ENCODE peak calls at places on chromosome 19, in six cellular contexts. Z is ELR; O is head of caudate nucleus; B is hippocampal formation; G is ecto neural progenitor cell; K is stimulated activated CD8-positive, alpha-beta memory T cell treated with anti-CD3 and anti-CD28 coated beads, Interleukin-7, amount 100 ng/mL, for 48 hours. X is an unnamed sample.

GRCh38 chr19:54576411-54576976 is 2.9 kb downstream of the LILRA2 start:
- DNase-seq in G (no peak), Z (no peak), K (no peak), O (no peak), B (no peak), X (no peak)

GRCh38 chr19:45592366-45592765 is 7.8 kb upstream of the OPA3 start:
- DNase-seq in G (no peak), K (no peak), B (no peak), Z (peak; percentile 53), O (no peak), X (no peak)

GRCh38 chr19:30664358-30665058 is 292.3 kb downstream of the ZNF536 start:
- DNase-seq in K (no peak), G (no peak), B (peak; percentile 26), Z (peak; percentile 5), O (no peak), X (no peak)

GRCh38 chr19:5285311-5285710 is 55.3 kb downstream of the PTPRS start:
- DNase-seq in K (no peak), Z (no peak), G (no peak), B (no peak), O (no peak), X (no peak)

GRCh38 chr19:49217382-49217781 is 59.8 kb downstream of the TRPM4 start:
- DNase-seq in Z (no peak), B (no peak), O (no peak), K (no peak), G (no peak), X (no peak)

GRCh38 chr19:45973564-45974338 is at the start of gene NOVA2:
- DNase-seq in K (peak; percentile 24), B (peak; percentile 73), O (peak; percentile 93), G (peak; percentile 96), Z (peak; percentile 52), X (no peak)

GRCh38 chr19:35846038-35846668 is 6.2 kb downstream of the NPHS1 start:
- DNase-seq in G (no peak), K (no peak), B (no peak), Z (no peak), O (no peak), X (no peak)

GRCh38 chr19:51116736-51117135 is 8.0 kb upstream of the SIGLEC9 start:
- DNase-seq in G (no peak), Z (no peak), O (no peak), B (no peak), K (no peak), X (no peak)

GRCh38 chr19:54209058-54209747 is 8.5 kb downstream of the RPS9 start:
- DNase-seq in B (no peak), G (no peak), Z (peak; percentile 57), K (no peak), O (no peak), X (no peak)

GRCh38 chr19:53424968-53425597 is 6.7 kb upstream of the ZNF761 start:
- DNase-seq in G (peak; percentile 80), K (no peak), Z (peak; percentile 57), O (peak; percentile 84), B (peak; percentile 50), X (peak; percentile 16)

GRCh38 chr19:2528543-2529173 is 52.7 kb downstream of the GADD45B start:
- DNase-seq in G (no peak), B (no peak), K (no peak), O (no peak), Z (no peak), X (no peak)

GRCh38 chr19:21474671-21475181 is 30.7 kb upstream of the ZNF429 start:
- DNase-seq in K (peak; percentile 60), G (peak; percentile 95), B (peak; percentile 69), Z (no peak), O (peak; percentile 88), X (peak; percentile 13)

GRCh38 chr19:49391581-49392399 is 3.7 kb downstream of the KASH5 start:
- DNase-seq in O (peak; percentile 82), G (peak; percentile 84), B (peak; percentile 47), K (peak; percentile 39), Z (peak; percentile 75), X (peak; percentile 42)

GRCh38 chr19:2089001-2089711 is 7.0 kb downstream of the MOB3A start:
- DNase-seq in O (no peak), K (no peak), B (no peak), G (no peak), Z (peak; percentile 83), X (no peak)

GRCh38 chr19:38394488-38394887 is 6.0 kb downstream of the SPRED3 start:
- DNase-seq in Z (no peak), G (peak; percentile 86), K (peak; percentile 53), O (no peak), B (no peak), X (no peak)

GRCh38 chr19:1384478-1385110 is 887 bp downstream of the NDUFS7 start:
- DNase-seq in K (no peak), Z (no peak), G (no peak), B (no peak), O (no peak), X (no peak)

GRCh38 chr19:27796540-27796939 is 1416.4 kb downstream of the UQCRFS1 start:
- DNase-seq in B (no peak), K (no peak), O (no peak), G (no peak), Z (no peak), X (no peak)

GRCh38 chr19:18637644-18638630 is 1.1 kb downstream of the KLHL26 start:
- DNase-seq in G (no peak), B (no peak), Z (no peak), O (no peak), K (no peak), X (no peak)

GRCh38 chr19:38023245-38023644 is 116.2 kb downstream of the SIPA1L3 start:
- DNase-seq in K (no peak), O (no peak), Z (peak; percentile 58), G (no peak), B (no peak), X (no peak)

GRCh38 chr19:947090-947706 is 21.4 kb downstream of the ARID3A start:
- DNase-seq in G (no peak), O (no peak), Z (no peak), K (no peak), B (no peak), X (no peak)

GRCh38 chr19:44303305-44303704 is 1.5 kb downstream of the ZNF235 start:
- DNase-seq in O (no peak), K (no peak), Z (peak; percentile 24), G (no peak), B (no peak), X (no peak)

GRCh38 chr19:35348909-35349611 is 1.4 kb downstream of the FFAR1 start:
- DNase-seq in K (no peak), O (peak; percentile 44), B (no peak), Z (no peak), G (peak; percentile 36), X (no peak)

X was measured in GM12864.